ENCODE peak calls at places on chromosomes 5 and 9, in nine cellular contexts. Z is A172; R is WERI-Rb-1; B is mesothelial cell of epicardium; T is H54; I is esophagus squamous epithelium; G is ELR; O is stimulated activated CD4-positive, alpha-beta T cell treated with anti-CD3 and anti-CD28 coated beads, Interleukin-15, amount 100 ng/mL, for 1 hour; J is T follicular helper cell. C is an unnamed sample.

GRCh38 chr5:1113805-1114586 is 2.1 kb upstream of the SLC12A7 start:
- DNase-seq in Z (no peak), R (no peak), B (no peak), T (no peak), I (no peak), G (no peak), O (no peak), J (no peak), C (no peak)

GRCh38 chr9:95246547-95246946 is 71.0 kb downstream of the FANCC start:
- DNase-seq in Z (no peak), R (no peak), B (no peak), T (no peak), I (no peak), G (peak; percentile 30), O (no peak), J (no peak), C (no peak)

GRCh38 chr5:176780951-176781350 is 29.4 kb upstream of the UNC5A start:
- DNase-seq in Z (no peak), R (no peak), B (no peak), T (no peak), I (no peak), G (no peak), O (no peak), J (no peak), C (no peak)

GRCh38 chr5:141521244-141521781 is 32.4 kb downstream of the PCDHGC5 start:
- DNase-seq in Z (peak; percentile 100), R (no peak), B (no peak), T (peak; percentile 73), I (no peak), G (peak; percentile 99), O (no peak), J (no peak), C (peak; percentile 87)

GRCh38 chr5:82345108-82345507 is 67.0 kb upstream of the RPS23 start:
- DNase-seq in Z (no peak), R (no peak), B (no peak), T (no peak), I (no peak), G (no peak), O (no peak), J (no peak), C (no peak)

GRCh38 chr5:172093559-172093958 is 87.1 kb upstream of the FBXW11 start:
- DNase-seq in Z (no peak), R (no peak), B (no peak), T (no peak), I (no peak), G (no peak), O (no peak), J (no peak), C (no peak)

GRCh38 chr5:41250351-41250987 is 37.1 kb upstream of the C6 start:
- DNase-seq in Z (no peak), R (no peak), B (no peak), T (no peak), I (no peak), G (no peak), O (no peak), J (no peak), C (no peak)

GRCh38 chr9:136587145-136587943 is 41.5 kb upstream of the NOTCH1 start:
- DNase-seq in Z (no peak), R (no peak), B (peak; percentile 64), T (no peak), I (no peak), G (peak; percentile 37), O (no peak), J (no peak), C (no peak)

GRCh38 chr5:151619812-151620462 is 28.8 kb upstream of the FAT2 start:
- DNase-seq in Z (no peak), R (no peak), B (no peak), T (no peak), I (no peak), G (no peak), O (no peak), J (no peak), C (no peak)

GRCh38 chr5:144487207-144487606 is 316.5 kb downstream of the KCTD16 start:
- DNase-seq in Z (no peak), R (peak; percentile 40), B (no peak), T (no peak), I (no peak), G (peak; percentile 10), O (no peak), J (no peak), C (no peak)

GRCh38 chr9:34546834-34547827 is 24.3 kb upstream of the ENHO start:
- DNase-seq in Z (peak; percentile 65), R (peak; percentile 86), B (no peak), T (peak; percentile 57), I (no peak), G (peak; percentile 84), O (no peak), J (peak; percentile 22), C (peak; percentile 63)

GRCh38 chr5:113112435-113112834 is 135.8 kb downstream of the DCP2 start:
- DNase-seq in Z (no peak), R (no peak), B (no peak), T (no peak), I (no peak), G (no peak), O (no peak), J (no peak), C (peak; percentile 27)

GRCh38 chr5:154220625-154221024 is 30.1 kb downstream of the GALNT10 start:
- DNase-seq in Z (peak; percentile 88), R (no peak), B (no peak), T (peak; percentile 35), I (no peak), G (peak; percentile 93), O (no peak), J (no peak), C (no peak)

GRCh38 chr9:127876764-127877562 is 512 bp downstream of the AK1 start:
- DNase-seq in Z (no peak), R (no peak), B (no peak), T (peak; percentile 58), I (no peak), G (peak; percentile 27), O (no peak), J (no peak), C (no peak)

GRCh38 chr9:16398676-16399075 is 471.8 kb downstream of the BNC2 start:
- DNase-seq in Z (no peak), R (no peak), B (no peak), T (no peak), I (no peak), G (no peak), O (no peak), J (no peak), C (no peak)

GRCh38 chr9:105994970-105995369 is 300.6 kb downstream of the TMEM38B start:
- DNase-seq in Z (peak; percentile 3), R (no peak), B (no peak), T (peak; percentile 36), I (no peak), G (peak; percentile 11), O (no peak), J (no peak), C (no peak)

GRCh38 chr9:34114436-34114835 is 12.1 kb downstream of the DCAF12 start:
- DNase-seq in Z (no peak), R (no peak), B (no peak), T (no peak), I (no peak), G (no peak), O (no peak), J (no peak), C (no peak)

GRCh38 chr5:42930934-42931333 is 109.2 kb downstream of the ANXA2R start:
- DNase-seq in Z (no peak), R (no peak), B (no peak), T (no peak), I (no peak), G (peak; percentile 36), O (no peak), J (no peak), C (no peak)

GRCh38 chr9:121200346-121200745 is 1.3 kb downstream of the RAB14 start:
- DNase-seq in Z (no peak), R (no peak), B (no peak), T (no peak), I (no peak), G (peak; percentile 19), O (no peak), J (no peak), C (no peak)

GRCh38 chr9:136211441-136212344 is 6.8 kb upstream of the LHX3 start:
- DNase-seq in Z (no peak), R (no peak), B (no peak), T (no peak), I (no peak), G (no peak), O (no peak), J (no peak), C (no peak)

GRCh38 chr5:124698774-124699173 is 47.7 kb downstream of the ZNF608 start:
- DNase-seq in Z (peak; percentile 64), R (no peak), B (no peak), T (no peak), I (no peak), G (no peak), O (no peak), J (no peak), C (no peak)

GRCh38 chr5:41869150-41869738 is 981 bp downstream of the OXCT1 start:
- DNase-seq in Z (no peak), R (peak; percentile 30), B (no peak), T (no peak), I (no peak), G (peak; percentile 49), O (no peak), J (no peak), C (no peak)

GRCh38 chr5:96318569-96319100 is 114.4 kb downstream of the PCSK1 start:
- DNase-seq in Z (no peak), R (no peak), B (no peak), T (no peak), I (no peak), G (no peak), O (no peak), J (no peak), C (no peak)

GRCh38 chr9:114282507-114282906 is 40.4 kb upstream of the ORM1 start:
- DNase-seq in Z (peak; percentile 41), R (peak; percentile 15), B (no peak), T (no peak), I (no peak), G (no peak), O (no peak), J (no peak), C (no peak)

GRCh38 chr5:135827965-135828792 is 6.3 kb upstream of the SLC25A48 start:
- DNase-seq in Z (no peak), R (no peak), B (no peak), T (no peak), I (no peak), G (no peak), O (no peak), J (no peak), C (no peak)

GRCh38 chr9:101508203-101508602 is 25.4 kb upstream of the RNF20 start:
- DNase-seq in Z (peak; percentile 26), R (no peak), B (no peak), T (no peak), I (no peak), G (peak; percentile 8), O (no peak), J (no peak), C (no peak)

GRCh38 chr5:22649076-22649475 is 204.1 kb downstream of the CDH12 start:
- DNase-seq in Z (no peak), R (no peak), B (no peak), T (no peak), I (no peak), G (no peak), O (no peak), J (no peak), C (peak; percentile 12)

GRCh38 chr9:4435197-4435596 is 55.1 kb upstream of the SLC1A1 start:
- DNase-seq in Z (peak; percentile 2), R (no peak), B (no peak), T (no peak), I (no peak), G (peak; percentile 44), O (no peak), J (no peak), C (no peak)

GRCh38 chr9:116543731-116544400 is 143.2 kb upstream of the TRIM32 start:
- DNase-seq in Z (no peak), R (no peak), B (no peak), T (no peak), I (no peak), G (peak; percentile 70), O (no peak), J (no peak), C (no peak)

GRCh38 chr5:111345731-111346130 is 121.5 kb downstream of the CAMK4 start:
- DNase-seq in Z (no peak), R (no peak), B (no peak), T (no peak), I (no peak), G (peak; percentile 2), O (no peak), J (no peak), C (no peak)

GRCh38 chr5:111099058-111099778 is 7.1 kb downstream of the WDR36 start:
- DNase-seq in Z (no peak), R (no peak), B (no peak), T (no peak), I (no peak), G (no peak), O (no peak), J (no peak), C (no peak)